ENCODE peak calls at places on chromosomes 13 and 19, in four cellular contexts. One of them, this sample, is unnamed. For H3K9me3 and H3K4me1, the result is how much of the 10 kb centered on the place peaks cover.

GRCh38 chr13:40172149-40172591 is 494.3 kb downstream of the FOXO1 start:
- DNase-seq in PC-9: no peak
- DNase-seq in left ventricle myocardium inferior: no peak
- DNase-seq in IMR-90: no peak
- DNase-seq in this sample: no peak

GRCh38 chr19:57314146-57314545 is 6.1 kb upstream of the ZNF543 start:
- DNase-seq in PC-9: no peak
- DNase-seq in left ventricle myocardium inferior: no peak
- DNase-seq in IMR-90: no peak
- DNase-seq in this sample: no peak

GRCh38 chr13:112775791-112776279 is 86.0 kb downstream of the ATP11A start:
- DNase-seq in IMR-90: no peak
- DNase-seq in left ventricle myocardium inferior: no peak
- DNase-seq in PC-9: no peak
- DNase-seq in this sample: peak

GRCh38 chr13:49953560-49953959 is 17.4 kb upstream of the SPRYD7 start:
- DNase-seq in left ventricle myocardium inferior: no peak
- DNase-seq in IMR-90: no peak
- DNase-seq in PC-9: peak
- DNase-seq in this sample: no peak

GRCh38 chr19:8641908-8642547 is 11.6 kb downstream of the NFILZ start:
- DNase-seq in IMR-90: peak
- DNase-seq in left ventricle myocardium inferior: no peak
- DNase-seq in PC-9: no peak
- DNase-seq in this sample: no peak

GRCh38 chr13:97339019-97339988 is 94.7 kb upstream of the RAP2A start:
- DNase-seq in left ventricle myocardium inferior: peak
- DNase-seq in PC-9: no peak
- DNase-seq in IMR-90: peak
- DNase-seq in this sample: no peak

GRCh38 chr19:34480971-34481821 is at the start of gene WTIP:
- DNase-seq in IMR-90: peak
- DNase-seq in left ventricle myocardium inferior: peak
- DNase-seq in PC-9: no peak
- DNase-seq in this sample: peak

GRCh38 chr13:104011505-104012270 is 945.5 kb upstream of the SLC10A2 start:
- DNase-seq in PC-9: no peak
- DNase-seq in IMR-90: no peak
- DNase-seq in left ventricle myocardium inferior: no peak
- DNase-seq in this sample: no peak

GRCh38 chr19:33580645-33581037 is 41.1 kb upstream of the CHST8 start:
- DNase-seq in IMR-90: no peak
- DNase-seq in left ventricle myocardium inferior: no peak
- DNase-seq in PC-9: peak
- DNase-seq in this sample: no peak

GRCh38 chr19:45079911-45080469 is 930 bp downstream of the GEMIN7 start:
- DNase-seq in left ventricle myocardium inferior: no peak
- DNase-seq in IMR-90: no peak
- DNase-seq in PC-9: no peak
- DNase-seq in this sample: no peak

GRCh38 chr19:45076851-45077730 is 813 bp upstream of the ZNF296 start:
- DNase-seq in PC-9: no peak
- DNase-seq in IMR-90: no peak
- DNase-seq in left ventricle myocardium inferior: no peak
- DNase-seq in this sample: no peak

GRCh38 chr19:45082170-45082569 is 3.1 kb downstream of the GEMIN7 start:
- DNase-seq in left ventricle myocardium inferior: no peak
- DNase-seq in IMR-90: no peak
- DNase-seq in PC-9: no peak
- DNase-seq in this sample: no peak

GRCh38 chr19:45078390-45079062 is 534 bp upstream of the GEMIN7 start:
- DNase-seq in PC-9: no peak
- DNase-seq in IMR-90: no peak
- DNase-seq in left ventricle myocardium inferior: no peak
- DNase-seq in this sample: no peak

DNA sequence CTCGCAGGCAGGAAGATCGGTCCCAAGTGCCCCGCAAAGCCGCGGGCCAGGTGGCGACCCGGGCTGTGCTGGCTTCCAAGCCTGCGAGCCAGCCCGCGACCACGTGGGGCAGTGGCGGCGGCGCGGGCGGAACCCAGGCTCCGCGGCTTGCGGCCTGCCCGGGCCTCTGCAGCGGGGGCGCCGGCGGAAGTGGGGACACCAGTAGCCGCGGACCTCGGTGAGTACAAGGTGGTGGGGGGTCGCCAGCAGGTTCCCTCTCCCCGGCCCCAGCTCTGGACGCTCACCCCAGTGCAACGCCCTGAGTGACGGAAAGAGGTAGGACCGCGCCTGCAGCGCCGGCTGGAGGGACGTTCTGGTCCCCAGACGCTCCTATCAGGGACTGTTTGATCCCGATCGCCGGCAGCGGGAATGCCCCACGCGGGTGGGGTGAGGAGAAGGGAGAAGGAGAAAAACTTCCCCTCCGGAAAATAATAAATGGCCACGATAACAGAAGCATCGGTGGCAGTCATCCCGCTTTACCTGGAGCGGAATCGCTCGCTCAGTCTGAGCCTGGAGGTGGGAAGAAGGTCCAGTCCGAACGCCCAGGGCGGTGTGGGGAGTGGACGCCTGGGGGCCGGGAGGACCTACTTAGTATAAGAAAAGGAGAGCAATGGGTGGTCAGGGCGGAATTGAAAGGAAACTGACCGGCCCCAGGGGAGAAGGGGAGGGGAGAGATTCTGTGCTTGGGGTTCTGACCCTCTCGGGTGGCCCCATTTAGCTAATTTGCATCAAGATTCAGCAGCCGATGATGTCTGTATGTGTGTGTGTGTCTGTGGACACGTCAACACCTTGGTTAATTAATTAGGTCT is at the start of gene GEMIN7:
- DNase-seq in IMR-90: peak
- DNase-seq in PC-9: peak
- DNase-seq in left ventricle myocardium inferior: peak
- DNase-seq in this sample: peak
- TF ChIP-seq CTCF in IMR-90: peak
- TF ChIP-seq CTCF in PC-9: no peak
- TF ChIP-seq CTCF in left ventricle myocardium inferior: peak
- TF ChIP-seq CTCF in this sample: peak

DNA sequence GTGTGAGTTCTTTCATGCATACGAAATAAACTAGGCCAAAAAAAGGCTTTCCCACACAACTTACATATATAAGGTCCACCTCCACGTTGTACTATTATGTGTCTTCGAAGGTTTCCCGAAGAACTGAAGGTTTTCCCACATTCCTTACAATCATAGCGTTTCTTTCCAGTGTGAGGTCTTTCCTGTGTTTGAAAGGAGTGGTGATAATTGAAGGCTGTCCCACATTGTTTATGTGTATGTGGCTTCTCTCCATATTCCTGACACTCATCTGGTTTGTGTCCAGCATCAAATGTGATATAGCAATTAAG is 14.6 kb downstream of the ZNF442 start:
- DNase-seq in left ventricle myocardium inferior: no peak
- DNase-seq in IMR-90: no peak
- DNase-seq in PC-9: no peak
- DNase-seq in this sample: no peak
- H3K9me3 ChIP-seq in left ventricle myocardium inferior: half or more
- H3K9me3 ChIP-seq in IMR-90: half or more
- H3K9me3 ChIP-seq in PC-9: under half
- H3K9me3 ChIP-seq in this sample: half or more

DNA sequence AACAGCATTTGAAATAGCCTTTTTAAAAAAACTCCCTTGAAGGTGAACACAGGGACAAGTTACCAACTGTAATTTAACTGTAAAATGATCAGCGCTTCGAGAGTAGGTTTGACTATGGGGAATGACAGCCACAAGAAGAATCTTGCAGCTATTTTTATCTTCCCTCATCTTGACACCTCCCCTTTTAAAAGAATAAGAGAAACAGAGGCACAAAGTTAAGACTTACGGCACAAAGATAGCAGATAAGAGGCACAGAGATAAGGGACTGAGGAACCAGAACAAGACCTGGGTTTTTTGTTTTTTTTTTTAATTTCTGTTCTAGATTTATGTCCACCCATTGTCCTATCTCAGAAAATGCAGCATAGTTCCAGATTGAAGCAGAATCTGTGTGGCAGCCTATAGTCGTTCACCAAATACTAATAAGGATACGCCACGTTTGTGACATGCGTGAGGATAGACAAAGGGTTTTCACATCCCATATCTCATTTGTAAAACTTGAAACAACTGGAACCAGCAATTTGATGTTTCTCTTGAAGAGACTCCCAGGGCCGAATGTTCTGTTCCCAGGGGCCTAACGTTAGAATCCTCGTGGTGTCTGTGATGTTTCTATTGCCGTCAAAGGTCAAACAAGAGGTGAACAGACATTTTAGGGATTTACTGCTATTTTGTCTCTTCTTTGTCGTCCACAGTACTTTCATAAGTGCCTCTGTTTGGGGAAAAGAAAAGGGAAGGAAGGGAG is 154.9 kb downstream of the DCT start:
- DNase-seq in PC-9: no peak
- DNase-seq in left ventricle myocardium inferior: no peak
- DNase-seq in IMR-90: no peak
- DNase-seq in this sample: no peak
- H3K4me1 ChIP-seq in PC-9: under half
- H3K4me1 ChIP-seq in left ventricle myocardium inferior: under half
- H3K4me1 ChIP-seq in IMR-90: under half
- H3K4me1 ChIP-seq in this sample: under half

GRCh38 chr13:33150662-33151061 is 134.4 kb downstream of the KL start:
- DNase-seq in IMR-90: no peak
- DNase-seq in left ventricle myocardium inferior: no peak
- DNase-seq in PC-9: no peak
- DNase-seq in this sample: no peak
- TF ChIP-seq CTCF in IMR-90: no peak
- TF ChIP-seq CTCF in left ventricle myocardium inferior: no peak
- TF ChIP-seq CTCF in PC-9: no peak
- TF ChIP-seq CTCF in this sample: no peak

This sample was measured in lower lobe of right lung.